ENCODE peak calls at places on chromosomes 13 and 19, in four cellular contexts. One of them, this sample, is unnamed.

GRCh38 chr19:29372921-29373797 is 152.6 kb upstream of the VSTM2B start:
- DNase-seq in ecto neural progenitor cell: peak
- DNase-seq in left cardiac atrium: no peak
- DNase-seq in heart right ventricle: no peak
- DNase-seq in this sample: no peak

GRCh38 chr19:51181913-51182419 is 39.9 kb downstream of the SIGLEC7 start:
- DNase-seq in ecto neural progenitor cell: peak
- DNase-seq in left cardiac atrium: no peak
- DNase-seq in heart right ventricle: no peak
- DNase-seq in this sample: no peak

GRCh38 chr13:50998326-50998725 is 88.7 kb downstream of the RNASEH2B start:
- DNase-seq in ecto neural progenitor cell: no peak
- DNase-seq in left cardiac atrium: no peak
- DNase-seq in heart right ventricle: no peak
- DNase-seq in this sample: no peak

GRCh38 chr19:5137571-5138124 is 168.7 kb downstream of the KDM4B start:
- DNase-seq in left cardiac atrium: no peak
- DNase-seq in ecto neural progenitor cell: no peak
- DNase-seq in heart right ventricle: no peak
- DNase-seq in this sample: peak

GRCh38 chr19:11405846-11406643 is 13.1 kb downstream of the RGL3 start:
- DNase-seq in left cardiac atrium: peak
- DNase-seq in ecto neural progenitor cell: peak
- DNase-seq in heart right ventricle: no peak
- DNase-seq in this sample: no peak

GRCh38 chr13:52085416-52085815 is 43.5 kb downstream of the NEK5 start:
- DNase-seq in ecto neural progenitor cell: no peak
- DNase-seq in heart right ventricle: no peak
- DNase-seq in left cardiac atrium: no peak
- DNase-seq in this sample: no peak

GRCh38 chr13:110123041-110123809 is 183.7 kb downstream of the COL4A1 start:
- DNase-seq in left cardiac atrium: no peak
- DNase-seq in heart right ventricle: no peak
- DNase-seq in ecto neural progenitor cell: peak
- DNase-seq in this sample: no peak

GRCh38 chr19:860481-861098 is 1.1 kb downstream of the CFD start:
- DNase-seq in left cardiac atrium: peak
- DNase-seq in heart right ventricle: no peak
- DNase-seq in ecto neural progenitor cell: peak
- DNase-seq in this sample: peak

GRCh38 chr13:50679321-50679720 is 164.2 kb downstream of the DLEU7 start:
- DNase-seq in ecto neural progenitor cell: no peak
- DNase-seq in left cardiac atrium: no peak
- DNase-seq in heart right ventricle: no peak
- DNase-seq in this sample: no peak

GRCh38 chr13:109274188-109274821 is 512.1 kb downstream of the IRS2 start:
- DNase-seq in heart right ventricle: no peak
- DNase-seq in ecto neural progenitor cell: no peak
- DNase-seq in left cardiac atrium: peak
- DNase-seq in this sample: no peak

GRCh38 chr19:53424968-53425597 is 6.7 kb upstream of the ZNF761 start:
- DNase-seq in ecto neural progenitor cell: peak
- DNase-seq in left cardiac atrium: peak
- DNase-seq in heart right ventricle: peak
- DNase-seq in this sample: peak

This sample was measured in glutamatergic neuron.